ENCODE peak calls at places on chromosomes 11 and 22, in six cellular contexts. K is fibroblast of pulmonary artery, Q is iPS-NIHi11, S is Right ventricle myocardium inferior, C is omental fat pad, G is thoracic aorta. T is an unnamed sample.

GRCh38 chr11:17412488-17413180 is 24.2 kb upstream of the KCNJ11 start:
- DNase-seq in K (no peak), Q (peak), S (no peak), C (no peak), G (no peak), T (peak)

GRCh38 chr11:8603696-8604077 is 9.7 kb upstream of the STK33 start:
- DNase-seq in K (no peak), Q (no peak), S (no peak), C (no peak), G (no peak), T (no peak)

GRCh38 chr22:24315367-24315781 is 44.7 kb downstream of the SPECC1L start:
- DNase-seq in K (no peak), Q (no peak), S (no peak), C (no peak), G (no peak), T (no peak)

GRCh38 chr22:25134028-25134427 is 65.6 kb upstream of the CRYBB3 start:
- DNase-seq in K (no peak), Q (no peak), S (no peak), C (no peak), G (no peak), T (no peak)

GRCh38 chr11:8818421-8818820 is 92.6 kb upstream of the AKIP1 start:
- DNase-seq in K (no peak), Q (no peak), S (no peak), C (no peak), G (no peak), T (no peak)

GRCh38 chr22:32532819-32533128 is 58.2 kb downstream of the FBXO7 start:
- DNase-seq in K (no peak), Q (no peak), S (peak), C (no peak), G (no peak), T (no peak)

GRCh38 chr11:110086892-110087309 is 6.3 kb upstream of the ZC3H12C start:
- DNase-seq in K (peak), Q (no peak), S (no peak), C (no peak), G (no peak), T (no peak)

GRCh38 chr11:124167852-124168251 is 15.3 kb upstream of the OR10D3 start:
- DNase-seq in K (no peak), Q (peak), S (no peak), C (no peak), G (no peak), T (peak)

GRCh38 chr22:48279465-48279765 is 1517.0 kb downstream of the TBC1D22A start:
- DNase-seq in K (no peak), Q (no peak), S (no peak), C (no peak), G (no peak), T (no peak)

GRCh38 chr11:19275496-19275895 is 34.8 kb upstream of the E2F8 start:
- DNase-seq in K (no peak), Q (no peak), S (no peak), C (no peak), G (no peak), T (no peak)

GRCh38 chr11:116513278-116513823 is 259.4 kb downstream of the BUD13 start:
- DNase-seq in K (no peak), Q (no peak), S (no peak), C (no peak), G (no peak), T (no peak)